ENCODE peak calls at places on chromosome 22, in four cellular contexts. A, X, S and G are unnamed samples.

GRCh38 chr22:27112273-27112672 is 454.9 kb downstream of the MIAT start:
- DNase-seq in S (peak; percentile 18), X (no peak), A (no peak), G (no peak)

GRCh38 chr22:39556970-39557811 is 13.4 kb upstream of the CACNA1I start:
- DNase-seq in A (no peak), X (peak; percentile 44), S (no peak), G (peak; percentile 66)

GRCh38 chr22:48950151-48950915 is 877.3 kb downstream of the BRD1 start:
- DNase-seq in S (no peak), X (no peak), A (no peak), G (no peak)

GRCh38 chr22:41524809-41525449 is 19.3 kb downstream of the POLR3H start:
- DNase-seq in S (no peak), X (no peak), A (peak; percentile 29), G (no peak)

GRCh38 chr22:42075277-42075676 is 1.2 kb downstream of the PHETA2 start:
- DNase-seq in A (no peak), S (no peak), X (no peak), G (no peak)

GRCh38 chr22:48895341-48895740 is 932.3 kb downstream of the BRD1 start:
- DNase-seq in X (no peak), A (no peak), S (no peak), G (no peak)

GRCh38 chr22:24926428-24926725 is 20.1 kb downstream of the LHFPL7 start:
- DNase-seq in X (no peak), A (no peak), S (no peak), G (no peak)

GRCh38 chr22:28894320-28894719 is 10.9 kb downstream of the ZNRF3 start:
- DNase-seq in X (no peak), S (no peak), A (no peak), G (no peak)

GRCh38 chr22:27668828-27669797 is 132.4 kb downstream of the MN1 start:
- DNase-seq in A (no peak), X (peak; percentile 78), S (peak; percentile 91), G (no peak)

DNA sequence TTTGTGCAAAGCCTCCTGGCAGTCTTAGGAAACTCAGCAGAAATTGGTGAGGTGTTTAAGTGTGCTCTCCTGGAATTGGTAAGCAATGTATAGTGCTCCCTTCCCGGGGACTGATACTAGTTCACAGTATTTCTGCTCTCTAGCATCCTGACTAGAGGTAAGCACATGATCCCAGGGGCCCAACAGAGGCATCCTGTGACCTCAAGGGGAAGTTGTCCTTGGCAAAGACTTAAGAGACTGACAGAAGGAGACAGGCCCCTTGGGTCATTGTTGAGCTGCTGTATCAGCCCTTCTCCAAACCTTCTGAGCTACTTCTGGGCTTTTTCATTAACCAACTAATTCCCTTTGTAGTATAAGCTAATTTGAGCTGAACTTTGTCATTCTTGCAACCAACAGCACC is 4.4 kb upstream of the TBC1D22A start:
- DNase-seq in S (no peak), X (no peak), A (no peak), G (no peak)
- TF ChIP-seq ELF4 in S (no peak), X (no peak), A (no peak), G (no peak)

GRCh38 chr22:21659864-21660525 is 5.8 kb upstream of the PPIL2 start:
- DNase-seq in A (no peak), X (peak; percentile 77), S (no peak), G (no peak)
- TF ChIP-seq ELF4 in A (no peak), X (no peak), S (no peak), G (no peak)

GRCh38 chr22:19687561-19688300 is 26.6 kb upstream of the SEPTIN5 start:
- DNase-seq in X (peak; percentile 66), S (no peak), A (no peak), G (no peak)
- TF ChIP-seq ELF4 in X (no peak), S (no peak), A (no peak), G (no peak)

GRCh38 chr22:30056015-30056414 is 24.2 kb upstream of the HORMAD2 start:
- DNase-seq in S (no peak), A (no peak), X (no peak), G (no peak)
- TF ChIP-seq ELF4 in S (no peak), A (no peak), X (no peak), G (no peak)

GRCh38 chr22:43356881-43357280 is 13.7 kb upstream of the SCUBE1 start:
- DNase-seq in S (no peak), A (no peak), X (no peak), G (no peak)

GRCh38 chr22:43346521-43346929 is 3.4 kb upstream of the SCUBE1 start:
- DNase-seq in A (peak; percentile 87), S (peak; percentile 30), X (peak; percentile 57), G (peak; percentile 75)

GRCh38 chr22:43349636-43350035 is 6.5 kb upstream of the SCUBE1 start:
- DNase-seq in X (no peak), S (no peak), A (no peak), G (no peak)

GRCh38 chr22:43351966-43352345 is 8.8 kb upstream of the SCUBE1 start:
- DNase-seq in X (no peak), A (no peak), S (no peak), G (no peak)
- TF ChIP-seq ELF4 in X (no peak), A (no peak), S (no peak), G (no peak)

DNA sequence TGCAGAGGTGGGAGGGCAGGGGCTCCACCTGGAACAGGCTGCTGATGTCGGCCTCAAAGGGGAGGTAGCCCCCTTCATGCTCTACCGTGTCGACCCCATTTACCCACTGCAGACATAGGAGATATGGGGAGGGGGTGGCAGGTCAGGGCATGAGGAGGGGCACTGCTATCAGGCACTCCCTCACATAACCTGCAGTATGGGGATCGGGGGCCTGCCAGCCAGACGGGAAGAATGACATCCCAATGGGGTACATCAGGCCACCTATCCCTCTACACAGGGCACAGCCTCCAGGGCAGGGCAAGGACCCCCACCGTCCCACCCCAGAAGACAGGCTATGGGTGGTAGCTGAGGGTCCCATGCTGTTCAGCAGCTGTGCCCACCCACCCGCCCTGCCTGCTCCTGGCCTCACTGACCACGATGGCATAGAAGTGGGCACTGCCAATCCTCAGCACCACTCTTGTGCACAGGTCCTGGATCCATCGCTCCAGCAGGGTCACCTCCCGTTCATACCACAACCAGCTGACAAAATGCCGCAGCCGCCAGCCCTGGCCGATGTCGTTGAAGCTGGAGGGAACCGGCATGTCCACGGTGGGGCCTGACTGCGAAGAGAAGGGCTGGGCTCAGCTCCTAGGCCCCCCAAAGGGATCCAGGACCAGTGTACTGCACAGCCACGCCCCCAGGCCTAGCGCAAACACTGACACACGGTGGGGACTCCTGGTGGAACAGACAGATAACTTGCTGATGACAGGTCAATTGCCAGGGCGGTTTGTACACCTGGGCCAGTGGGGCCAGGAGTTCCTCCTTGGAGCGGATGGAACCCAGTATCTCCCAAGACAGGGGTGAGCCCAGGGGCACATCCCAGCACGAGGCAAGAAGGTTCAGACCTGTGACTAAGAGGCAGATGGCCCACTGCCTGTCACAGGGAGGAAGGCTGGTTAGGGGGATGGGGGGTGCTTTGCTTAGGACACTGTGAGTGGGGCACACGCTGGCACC is 24.1 kb downstream of the RGL4 start:
- DNase-seq in S (no peak), A (no peak), X (peak; percentile 35), G (no peak)
- TF ChIP-seq ELF4 in S (no peak), A (no peak), X (no peak), G (no peak)

GRCh38 chr22:38247713-38248112 is 25.1 kb downstream of the TMEM184B start:
- DNase-seq in A (no peak), X (no peak), S (no peak), G (no peak)
- TF ChIP-seq ELF4 in A (no peak), X (no peak), S (no peak), G (no peak)

DNA sequence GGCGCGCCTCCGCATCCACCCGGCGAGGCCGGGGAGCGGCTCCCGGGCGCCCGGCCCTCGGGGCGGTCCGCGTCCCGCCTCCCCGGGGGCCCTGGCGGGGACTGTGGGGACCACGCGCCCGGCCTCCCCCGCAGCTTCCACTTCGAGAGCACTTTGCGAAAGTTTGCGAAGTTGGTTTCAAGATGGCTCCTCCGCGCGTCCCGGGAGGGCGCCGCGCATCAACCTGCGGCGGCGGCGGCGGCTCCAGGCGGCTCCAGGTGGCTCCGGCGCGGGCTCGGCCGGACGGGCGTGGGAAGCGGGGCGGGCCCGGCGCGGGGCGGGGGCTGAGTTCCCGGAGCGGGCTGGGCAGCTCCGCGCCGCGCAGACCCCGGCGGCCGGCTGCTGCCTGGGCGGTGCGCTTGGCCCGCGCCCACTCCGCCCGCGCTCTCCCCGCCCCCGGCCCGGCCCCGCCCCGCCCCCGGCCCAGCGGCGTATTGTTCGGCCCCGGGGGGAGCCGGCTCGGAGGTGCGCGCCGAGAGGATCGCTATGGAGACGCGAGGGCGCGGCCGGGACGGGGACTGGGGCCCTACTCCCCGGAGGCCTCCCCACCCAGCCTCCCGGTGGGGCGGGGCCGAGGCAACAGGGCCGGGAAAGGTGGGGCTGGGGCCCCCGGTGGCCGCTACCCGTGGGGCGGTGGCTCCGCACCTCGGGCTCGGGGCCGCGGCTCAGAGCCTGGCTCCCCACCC is at the start of gene CELSR1:
- DNase-seq in A (peak; percentile 58), S (no peak), X (peak; percentile 66), G (peak; percentile 76)
- TF ChIP-seq ELF4 in A (no peak), S (no peak), X (no peak), G (no peak)